ENCODE peak calls at places on chromosomes 2 and 18, in seven cellular contexts. Z is omental fat pad, I is WTC11, A is GM06990, V is hepatocyte, E is esophagus muscularis mucosa, P is cardiac fibroblast. L is an unnamed sample.

GRCh38 chr2:62665446-62665845 is 40.1 kb upstream of the EHBP1 start:
- DNase-seq in P (no peak), V (no peak), E (no peak), A (no peak), Z (no peak), I (no peak), L (no peak)

GRCh38 chr2:46538393-46538792 is 59.0 kb downstream of the TMEM247 start:
- DNase-seq in P (peak), I (no peak), A (no peak), E (no peak), Z (no peak), V (no peak), L (no peak)

GRCh38 chr2:230779607-230780006 is 67.0 kb downstream of the CAB39 start:
- DNase-seq in I (no peak), V (no peak), Z (no peak), P (no peak), E (no peak), A (no peak), L (no peak)

GRCh38 chr18:36849288-36850011 is 20.5 kb downstream of the KIAA1328 start:
- DNase-seq in Z (no peak), A (no peak), I (no peak), E (no peak), P (peak), V (no peak), L (peak)

GRCh38 chr2:65431417-65432226 is 777 bp downstream of the SPRED2 start:
- DNase-seq in I (peak), Z (no peak), A (peak), V (peak), P (peak), E (no peak), L (no peak)

GRCh38 chr2:44136186-44136585 is 32.5 kb upstream of the PPM1B start:
- DNase-seq in Z (no peak), I (no peak), P (peak), A (no peak), V (peak), E (no peak), L (no peak)

GRCh38 chr2:113253453-113253852 is 25.3 kb downstream of the PAX8 start:
- DNase-seq in Z (no peak), A (no peak), E (no peak), V (no peak), I (no peak), P (no peak), L (no peak)

GRCh38 chr2:129827251-129827894 is 152.1 kb upstream of the RAB6C start:
- DNase-seq in P (no peak), V (peak), A (no peak), E (no peak), I (peak), Z (no peak), L (no peak)

GRCh38 chr2:68907232-68907922 is 36.2 kb upstream of the BMP10 start:
- DNase-seq in P (no peak), A (no peak), E (no peak), V (no peak), I (no peak), Z (no peak), L (no peak)

GRCh38 chr18:3623769-3624545 is 174.0 kb downstream of the TGIF1 start:
- DNase-seq in I (peak), A (no peak), V (peak), Z (peak), P (peak), E (no peak), L (peak)

GRCh38 chr18:63198868-63199742 is 120.5 kb downstream of the BCL2 start:
- DNase-seq in I (no peak), V (no peak), E (no peak), Z (no peak), A (no peak), P (no peak), L (no peak)

GRCh38 chr2:157895531-157895930 is 19.4 kb upstream of the ACVR1 start:
- DNase-seq in V (no peak), P (peak), E (no peak), Z (no peak), A (no peak), I (no peak), L (no peak)

GRCh38 chr2:230575640-230576324 is 136.9 kb upstream of the CAB39 start:
- DNase-seq in A (no peak), E (no peak), I (no peak), V (no peak), Z (no peak), P (no peak), L (no peak)

GRCh38 chr18:48018806-48019295 is 88.4 kb upstream of the SMAD2 start:
- DNase-seq in E (no peak), I (peak), Z (no peak), A (no peak), V (no peak), P (no peak), L (no peak)

GRCh38 chr2:129760669-129761068 is 218.8 kb upstream of the RAB6C start:
- DNase-seq in P (no peak), V (no peak), E (no peak), I (no peak), Z (no peak), A (no peak), L (no peak)

GRCh38 chr2:30105556-30105955 is 41.3 kb upstream of the YPEL5 start:
- DNase-seq in A (no peak), I (no peak), P (no peak), V (no peak), Z (no peak), E (no peak), L (no peak)

GRCh38 chr2:132446460-132446859 is 29.9 kb downstream of the GPR39 start:
- DNase-seq in V (no peak), I (no peak), P (no peak), Z (no peak), A (no peak), E (no peak), L (no peak)

GRCh38 chr18:79560042-79560860 is 119.4 kb upstream of the CTDP1 start:
- DNase-seq in E (no peak), I (no peak), Z (no peak), V (no peak), A (no peak), P (no peak), L (no peak)

GRCh38 chr2:163236553-163236952 is 398.0 kb upstream of the KCNH7 start:
- DNase-seq in E (no peak), P (no peak), V (no peak), A (no peak), Z (no peak), I (no peak), L (no peak)

GRCh38 chr2:56576001-56576400 is 392.2 kb downstream of the CCDC85A start:
- DNase-seq in P (no peak), A (no peak), V (no peak), E (no peak), Z (no peak), I (no peak), L (no peak)

GRCh38 chr18:25503567-25504081 is 151.7 kb upstream of the ZNF521 start:
- DNase-seq in E (no peak), I (peak), V (peak), Z (no peak), P (peak), A (no peak), L (peak)

GRCh38 chr2:65165595-65165994 is 35.7 kb upstream of the RAB1A start:
- DNase-seq in Z (no peak), E (no peak), A (no peak), P (no peak), V (no peak), I (no peak), L (no peak)

DNA sequence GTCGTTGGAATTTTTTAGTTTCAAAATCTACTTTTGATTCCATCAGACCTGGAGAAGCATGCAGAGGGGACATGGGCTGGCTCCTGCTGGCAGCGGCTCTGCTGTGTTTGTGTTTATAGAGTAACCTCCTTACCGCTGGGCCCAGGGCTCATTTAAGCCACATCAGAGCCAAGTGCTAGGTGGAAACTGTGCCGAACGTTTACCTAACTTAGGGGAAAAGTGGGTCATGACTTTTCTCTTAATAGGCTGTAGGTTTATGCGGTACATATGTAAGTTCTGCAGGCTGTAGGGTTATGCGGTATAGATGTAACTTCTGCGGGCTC is 17.7 kb downstream of the CNDP2 start:
- DNase-seq in V (no peak), A (no peak), E (no peak), Z (no peak), I (no peak), P (no peak), L (no peak)
- TF ChIP-seq CTCF in V (no peak), A (no peak), E (no peak), Z (no peak), I (no peak), P (no peak), L (no peak)

DNA sequence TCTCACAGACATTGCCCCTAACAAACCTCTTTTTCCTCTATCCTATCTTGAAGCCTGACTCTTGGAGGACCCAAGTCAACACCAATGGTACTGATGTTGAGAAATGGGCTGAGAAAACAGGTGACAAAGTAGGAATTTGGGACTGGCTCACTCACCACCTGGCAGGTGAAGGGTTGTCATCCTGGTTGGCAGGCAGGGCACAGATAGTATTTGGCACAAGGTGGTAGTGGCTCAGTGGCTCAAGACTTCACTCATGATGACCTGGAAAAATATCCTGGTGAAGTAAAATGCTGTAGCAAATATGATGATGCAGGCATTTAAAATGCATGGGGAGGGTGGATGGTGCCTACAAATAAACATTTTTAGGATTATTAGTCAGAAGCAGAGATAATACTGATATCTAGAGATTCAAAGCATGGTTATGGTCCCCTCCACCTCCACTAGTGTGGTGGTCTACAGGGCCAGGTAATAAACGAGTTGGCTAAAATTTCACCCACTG is 38.0 kb upstream of the GLS start:
- DNase-seq in E (no peak), Z (no peak), I (no peak), V (no peak), A (no peak), P (no peak), L (no peak)
- TF ChIP-seq CTCF in E (no peak), Z (no peak), I (no peak), V (no peak), A (no peak), P (no peak), L (no peak)

GRCh38 chr2:10246370-10246769 is 56.3 kb upstream of the HPCAL1 start:
- DNase-seq in A (no peak), I (no peak), Z (no peak), E (no peak), P (no peak), V (no peak), L (no peak)

GRCh38 chr2:10242998-10243925 is 59.4 kb upstream of the HPCAL1 start:
- DNase-seq in A (no peak), P (no peak), E (no peak), I (peak), V (peak), Z (no peak), L (no peak)

GRCh38 chr2:10245021-10245420 is 57.7 kb upstream of the HPCAL1 start:
- DNase-seq in Z (no peak), V (no peak), P (no peak), I (peak), E (no peak), A (no peak), L (no peak)

GRCh38 chr2:10243926-10244270 is 58.8 kb upstream of the HPCAL1 start:
- DNase-seq in P (no peak), E (no peak), V (no peak), A (no peak), I (peak), Z (no peak), L (no peak)

GRCh38 chr2:10245661-10246060 is 57.0 kb upstream of the HPCAL1 start:
- DNase-seq in I (peak), E (no peak), A (no peak), Z (no peak), P (no peak), V (no peak), L (no peak)
- TF ChIP-seq CTCF in I (no peak), E (no peak), A (no peak), Z (no peak), P (no peak), V (no peak), L (no peak)

GRCh38 chr2:198917275-198917674 is 540.5 kb downstream of the SATB2 start:
- DNase-seq in A (no peak), Z (no peak), E (no peak), I (no peak), P (no peak), V (no peak), L (no peak)
- TF ChIP-seq CTCF in A (no peak), Z (no peak), E (no peak), I (no peak), P (no peak), V (no peak), L (no peak)

DNA sequence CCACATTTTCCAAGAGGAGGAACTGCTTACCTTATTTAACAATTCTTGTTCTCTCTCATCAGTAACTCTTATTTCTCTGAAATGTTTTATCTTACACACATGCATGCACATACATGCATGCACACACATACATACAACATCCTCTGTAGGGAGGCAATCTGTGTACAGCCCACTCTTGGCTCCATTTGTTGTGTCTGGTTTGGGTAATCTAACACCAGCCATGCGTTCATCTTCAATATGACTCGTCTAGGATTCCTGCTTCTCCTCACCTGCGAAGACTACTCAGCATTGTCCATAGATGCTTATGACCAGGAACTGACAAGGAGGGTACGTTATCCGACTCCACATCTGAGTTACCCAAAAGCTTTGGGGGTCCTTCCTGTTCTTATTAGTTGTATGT is 18.0 kb downstream of the LYPD6B start:
- DNase-seq in V (no peak), Z (no peak), E (no peak), A (no peak), I (no peak), P (no peak), L (no peak)
- TF ChIP-seq CTCF in V (no peak), Z (no peak), E (no peak), A (no peak), I (no peak), P (no peak), L (no peak)

GRCh38 chr2:51795248-51795888 is 763.4 kb upstream of the NRXN1 start:
- DNase-seq in I (peak), P (no peak), V (peak), Z (no peak), A (no peak), E (no peak), L (peak)
- TF ChIP-seq CTCF in I (peak), P (peak), V (peak), Z (no peak), A (no peak), E (no peak), L (peak)